ENCODE peak calls at places on chromosomes 7 and 10, in eight cellular contexts. One of them, this sample, is unnamed.
A peak's percentile ranks its signal among the peaks of the same experiment; 100 is the strongest.

GRCh38 chr7:48708635-48709034 is 215.7 kb upstream of the CDC14C start:
- DNase-seq in K562: no peak
- DNase-seq in gastrocnemius medialis: no peak
- DNase-seq in prostate gland: no peak
- DNase-seq in A549: no peak
- DNase-seq in HCT116: no peak
- DNase-seq in tibial nerve: no peak
- DNase-seq in right lobe of liver: no peak
- DNase-seq in this sample: no peak

GRCh38 chr7:27204851-27205322 is 5.0 kb upstream of the HOXA13 start:
- DNase-seq in K562: no peak
- DNase-seq in gastrocnemius medialis: no peak
- DNase-seq in prostate gland: no peak
- DNase-seq in A549: no peak
- DNase-seq in HCT116: no peak
- DNase-seq in tibial nerve: no peak
- DNase-seq in right lobe of liver: no peak
- DNase-seq in this sample: peak; percentile 81

GRCh38 chr10:123427386-123427785 is 238.8 kb upstream of the GPR26 start:
- DNase-seq in K562: no peak
- DNase-seq in gastrocnemius medialis: no peak
- DNase-seq in prostate gland: no peak
- DNase-seq in A549: peak; percentile 27
- DNase-seq in HCT116: no peak
- DNase-seq in tibial nerve: no peak
- DNase-seq in right lobe of liver: peak; percentile 74
- DNase-seq in this sample: no peak

GRCh38 chr7:95723583-95724180 is 48.7 kb upstream of the DYNC1I1 start:
- DNase-seq in K562: peak; percentile 42
- DNase-seq in gastrocnemius medialis: no peak
- DNase-seq in prostate gland: peak; percentile 17
- DNase-seq in A549: peak; percentile 65
- DNase-seq in HCT116: peak; percentile 51
- DNase-seq in tibial nerve: peak; percentile 25
- DNase-seq in right lobe of liver: no peak
- DNase-seq in this sample: no peak

GRCh38 chr10:117503170-117503885 is 39.2 kb upstream of the EMX2 start:
- DNase-seq in K562: no peak
- DNase-seq in gastrocnemius medialis: no peak
- DNase-seq in prostate gland: no peak
- DNase-seq in A549: no peak
- DNase-seq in HCT116: no peak
- DNase-seq in tibial nerve: no peak
- DNase-seq in right lobe of liver: no peak
- DNase-seq in this sample: peak; percentile 58

GRCh38 chr7:20200965-20201364 is 16.2 kb downstream of the MACC1 start:
- DNase-seq in K562: no peak
- DNase-seq in gastrocnemius medialis: no peak
- DNase-seq in prostate gland: no peak
- DNase-seq in A549: no peak
- DNase-seq in HCT116: no peak
- DNase-seq in tibial nerve: no peak
- DNase-seq in right lobe of liver: no peak
- DNase-seq in this sample: no peak

GRCh38 chr7:47807756-47808155 is 140.5 kb downstream of the PKD1L1 start:
- DNase-seq in K562: no peak
- DNase-seq in gastrocnemius medialis: no peak
- DNase-seq in prostate gland: no peak
- DNase-seq in A549: no peak
- DNase-seq in HCT116: no peak
- DNase-seq in tibial nerve: no peak
- DNase-seq in right lobe of liver: no peak
- DNase-seq in this sample: no peak

GRCh38 chr10:4847580-4848020 is 21.6 kb downstream of the AKR1E2 start:
- DNase-seq in K562: peak; percentile 47
- DNase-seq in gastrocnemius medialis: no peak
- DNase-seq in prostate gland: peak; percentile 2
- DNase-seq in A549: peak; percentile 96
- DNase-seq in HCT116: no peak
- DNase-seq in tibial nerve: no peak
- DNase-seq in right lobe of liver: no peak
- DNase-seq in this sample: no peak

GRCh38 chr7:137445998-137446397 is 102.5 kb upstream of the PTN start:
- DNase-seq in K562: no peak
- DNase-seq in gastrocnemius medialis: no peak
- DNase-seq in prostate gland: no peak
- DNase-seq in A549: no peak
- DNase-seq in HCT116: no peak
- DNase-seq in tibial nerve: no peak
- DNase-seq in right lobe of liver: no peak
- DNase-seq in this sample: no peak

GRCh38 chr10:113080621-113081229 is 130.7 kb downstream of the TCF7L2 start:
- DNase-seq in K562: no peak
- DNase-seq in gastrocnemius medialis: no peak
- DNase-seq in prostate gland: no peak
- DNase-seq in A549: no peak
- DNase-seq in HCT116: no peak
- DNase-seq in tibial nerve: no peak
- DNase-seq in right lobe of liver: no peak
- DNase-seq in this sample: no peak

GRCh38 chr10:30550967-30551815 is 78.4 kb downstream of the LYZL2 start:
- DNase-seq in K562: no peak
- DNase-seq in gastrocnemius medialis: no peak
- DNase-seq in prostate gland: no peak
- DNase-seq in A549: no peak
- DNase-seq in HCT116: no peak
- DNase-seq in tibial nerve: no peak
- DNase-seq in right lobe of liver: no peak
- DNase-seq in this sample: no peak

GRCh38 chr7:129845972-129846327 is 106.8 kb downstream of the UBE2H start:
- DNase-seq in K562: no peak
- DNase-seq in gastrocnemius medialis: no peak
- DNase-seq in prostate gland: no peak
- DNase-seq in A549: peak; percentile 33
- DNase-seq in HCT116: peak; percentile 76
- DNase-seq in tibial nerve: no peak
- DNase-seq in right lobe of liver: no peak
- DNase-seq in this sample: no peak

GRCh38 chr10:62266611-62267010 is 2.0 kb downstream of the RTKN2 start:
- DNase-seq in K562: no peak
- DNase-seq in gastrocnemius medialis: no peak
- DNase-seq in prostate gland: no peak
- DNase-seq in A549: no peak
- DNase-seq in HCT116: no peak
- DNase-seq in tibial nerve: no peak
- DNase-seq in right lobe of liver: no peak
- DNase-seq in this sample: no peak

GRCh38 chr7:66671034-66671433 is 42.4 kb downstream of the KCTD7 start:
- DNase-seq in K562: no peak
- DNase-seq in gastrocnemius medialis: no peak
- DNase-seq in prostate gland: no peak
- DNase-seq in A549: no peak
- DNase-seq in HCT116: no peak
- DNase-seq in tibial nerve: no peak
- DNase-seq in right lobe of liver: no peak
- DNase-seq in this sample: peak; percentile 4

GRCh38 chr10:132392811-132393694 is 3.9 kb upstream of the PWWP2B start:
- DNase-seq in K562: no peak
- DNase-seq in gastrocnemius medialis: no peak
- DNase-seq in prostate gland: no peak
- DNase-seq in A549: no peak
- DNase-seq in HCT116: no peak
- DNase-seq in tibial nerve: no peak
- DNase-seq in right lobe of liver: no peak
- DNase-seq in this sample: no peak

GRCh38 chr7:143305423-143306070 is 10.4 kb upstream of the CLCN1 start:
- DNase-seq in K562: peak; percentile 80
- DNase-seq in gastrocnemius medialis: no peak
- DNase-seq in prostate gland: peak; percentile 85
- DNase-seq in A549: peak; percentile 78
- DNase-seq in HCT116: peak; percentile 44
- DNase-seq in tibial nerve: peak; percentile 78
- DNase-seq in right lobe of liver: peak; percentile 87
- DNase-seq in this sample: no peak

GRCh38 chr10:30755474-30755873 is 125.9 kb upstream of the LYZL2 start:
- DNase-seq in K562: no peak
- DNase-seq in gastrocnemius medialis: no peak
- DNase-seq in prostate gland: no peak
- DNase-seq in A549: no peak
- DNase-seq in HCT116: no peak
- DNase-seq in tibial nerve: no peak
- DNase-seq in right lobe of liver: no peak
- DNase-seq in this sample: no peak

GRCh38 chr7:36048141-36048901 is 104.7 kb upstream of the EEPD1 start:
- DNase-seq in K562: no peak
- DNase-seq in gastrocnemius medialis: peak; percentile 71
- DNase-seq in prostate gland: peak; percentile 73
- DNase-seq in A549: no peak
- DNase-seq in HCT116: no peak
- DNase-seq in tibial nerve: peak; percentile 78
- DNase-seq in right lobe of liver: no peak
- DNase-seq in this sample: no peak

GRCh38 chr7:36045830-36046341 is 107.2 kb upstream of the EEPD1 start:
- DNase-seq in K562: no peak
- DNase-seq in gastrocnemius medialis: no peak
- DNase-seq in prostate gland: no peak
- DNase-seq in A549: no peak
- DNase-seq in HCT116: no peak
- DNase-seq in tibial nerve: no peak
- DNase-seq in right lobe of liver: no peak
- DNase-seq in this sample: no peak

GRCh38 chr7:36048902-36049240 is 104.2 kb upstream of the EEPD1 start:
- DNase-seq in K562: no peak
- DNase-seq in gastrocnemius medialis: no peak
- DNase-seq in prostate gland: no peak
- DNase-seq in A549: no peak
- DNase-seq in HCT116: no peak
- DNase-seq in tibial nerve: no peak
- DNase-seq in right lobe of liver: no peak
- DNase-seq in this sample: no peak

GRCh38 chr7:36045275-36045674 is 107.8 kb upstream of the EEPD1 start:
- DNase-seq in K562: no peak
- DNase-seq in gastrocnemius medialis: peak; percentile 33
- DNase-seq in prostate gland: no peak
- DNase-seq in A549: no peak
- DNase-seq in HCT116: no peak
- DNase-seq in tibial nerve: peak; percentile 48
- DNase-seq in right lobe of liver: no peak
- DNase-seq in this sample: no peak

DNA sequence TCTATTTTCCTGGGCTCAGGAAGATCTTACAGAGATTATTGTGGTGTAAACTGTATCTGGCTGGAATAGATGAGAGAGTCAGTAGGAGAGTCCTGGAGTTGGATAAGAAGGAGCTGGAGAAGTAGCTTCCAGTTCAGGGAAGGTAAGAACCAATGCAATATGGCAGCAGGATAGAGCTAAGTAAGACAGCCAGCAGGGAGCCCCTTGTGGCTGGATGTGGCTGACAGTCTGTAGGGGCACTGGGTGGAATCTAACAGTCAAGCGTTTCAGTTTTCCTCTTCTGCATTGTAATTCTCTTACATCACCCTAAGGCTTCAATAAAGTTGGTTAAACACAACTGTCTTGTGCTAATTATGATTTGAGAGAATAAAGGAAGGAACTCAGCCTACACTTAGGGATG is 105.8 kb upstream of the EEPD1 start:
- DNase-seq in K562: no peak
- DNase-seq in gastrocnemius medialis: no peak
- DNase-seq in prostate gland: no peak
- DNase-seq in A549: peak; percentile 27
- DNase-seq in HCT116: no peak
- DNase-seq in tibial nerve: no peak
- DNase-seq in right lobe of liver: no peak
- DNase-seq in this sample: no peak
- TF ChIP-seq CTCF in K562: peak; percentile 42
- TF ChIP-seq CTCF in gastrocnemius medialis: no peak
- TF ChIP-seq CTCF in prostate gland: no peak
- TF ChIP-seq CTCF in A549: no peak
- TF ChIP-seq CTCF in HCT116: no peak
- TF ChIP-seq CTCF in tibial nerve: no peak
- TF ChIP-seq CTCF in right lobe of liver: no peak
- TF ChIP-seq CTCF in this sample: no peak

GRCh38 chr7:99409814-99410213 is 1.0 kb downstream of the BUD31 start:
- DNase-seq in K562: no peak
- DNase-seq in gastrocnemius medialis: no peak
- DNase-seq in prostate gland: no peak
- DNase-seq in A549: no peak
- DNase-seq in HCT116: no peak
- DNase-seq in tibial nerve: no peak
- DNase-seq in right lobe of liver: no peak
- DNase-seq in this sample: no peak

GRCh38 chr7:99409192-99409572 is 413 bp downstream of the BUD31 start:
- DNase-seq in K562: peak; percentile 52
- DNase-seq in gastrocnemius medialis: no peak
- DNase-seq in prostate gland: no peak
- DNase-seq in A549: no peak
- DNase-seq in HCT116: no peak
- DNase-seq in tibial nerve: no peak
- DNase-seq in right lobe of liver: no peak
- DNase-seq in this sample: no peak

GRCh38 chr7:99406557-99406956 is 1.8 kb downstream of the PDAP1 start:
- DNase-seq in K562: peak; percentile 44
- DNase-seq in gastrocnemius medialis: no peak
- DNase-seq in prostate gland: no peak
- DNase-seq in A549: no peak
- DNase-seq in HCT116: no peak
- DNase-seq in tibial nerve: no peak
- DNase-seq in right lobe of liver: no peak
- DNase-seq in this sample: no peak

GRCh38 chr7:99408347-99409191 is at the start of the genes BUD31 and PDAP1:
- DNase-seq in K562: peak; percentile 98
- DNase-seq in gastrocnemius medialis: peak; percentile 88
- DNase-seq in prostate gland: peak; percentile 93
- DNase-seq in A549: peak; percentile 96
- DNase-seq in HCT116: peak; percentile 89
- DNase-seq in tibial nerve: peak; percentile 94
- DNase-seq in right lobe of liver: peak; percentile 92
- DNase-seq in this sample: peak; percentile 96

GRCh38 chr7:99407849-99408346 is 499 bp downstream of the PDAP1 start:
- DNase-seq in K562: peak; percentile 56
- DNase-seq in gastrocnemius medialis: peak; percentile 15
- DNase-seq in prostate gland: no peak
- DNase-seq in A549: peak; percentile 46
- DNase-seq in HCT116: no peak
- DNase-seq in tibial nerve: peak; percentile 39
- DNase-seq in right lobe of liver: peak; percentile 44
- DNase-seq in this sample: no peak
- TF ChIP-seq POLR2A in K562: no peak
- TF ChIP-seq POLR2A in gastrocnemius medialis: no peak
- TF ChIP-seq POLR2A in prostate gland: no peak
- TF ChIP-seq POLR2A in A549: no peak
- TF ChIP-seq POLR2A in HCT116: no peak
- TF ChIP-seq POLR2A in tibial nerve: no peak
- TF ChIP-seq POLR2A in right lobe of liver: no peak
- TF ChIP-seq POLR2A in this sample: no peak

GRCh38 chr7:7188091-7188490 is 5.7 kb downstream of the C1GALT1 start:
- DNase-seq in K562: no peak
- DNase-seq in gastrocnemius medialis: no peak
- DNase-seq in prostate gland: no peak
- DNase-seq in A549: no peak
- DNase-seq in HCT116: no peak
- DNase-seq in tibial nerve: no peak
- DNase-seq in right lobe of liver: no peak
- DNase-seq in this sample: no peak
- H3K4me3 ChIP-seq in K562: no peak overlapping the region
- H3K4me3 ChIP-seq in gastrocnemius medialis: no peak overlapping the region
- H3K4me3 ChIP-seq in prostate gland: no peak overlapping the region
- H3K4me3 ChIP-seq in A549: no peak overlapping the region
- H3K4me3 ChIP-seq in HCT116: no peak overlapping the region
- H3K4me3 ChIP-seq in tibial nerve: no peak overlapping the region
- H3K4me3 ChIP-seq in right lobe of liver: no peak overlapping the region
- H3K4me3 ChIP-seq in this sample: no peak overlapping the region

GRCh38 chr10:106355450-106355849 is 809.1 kb downstream of the SORCS1 start:
- DNase-seq in K562: no peak
- DNase-seq in gastrocnemius medialis: no peak
- DNase-seq in prostate gland: no peak
- DNase-seq in A549: no peak
- DNase-seq in HCT116: no peak
- DNase-seq in tibial nerve: no peak
- DNase-seq in right lobe of liver: no peak
- DNase-seq in this sample: no peak
- TF ChIP-seq CTCF in K562: no peak
- TF ChIP-seq CTCF in gastrocnemius medialis: no peak
- TF ChIP-seq CTCF in prostate gland: no peak
- TF ChIP-seq CTCF in A549: no peak
- TF ChIP-seq CTCF in HCT116: no peak
- TF ChIP-seq CTCF in tibial nerve: no peak
- TF ChIP-seq CTCF in right lobe of liver: no peak
- TF ChIP-seq CTCF in this sample: no peak

This sample was measured in suprapubic skin.